ENCODE peak calls at places on chromosomes 12 and 14, in four cellular contexts. One of them, this sample, is unnamed.

GRCh38 chr14:78154827-78155226 is 15.3 kb upstream of the NRXN3 start:
- DNase-seq in stomach: no peak
- DNase-seq in H54: no peak
- DNase-seq in GM12892: no peak
- DNase-seq in this sample: no peak

GRCh38 chr14:103626150-103626850 is 2.7 kb upstream of the KLC1 start:
- DNase-seq in stomach: no peak
- DNase-seq in H54: no peak
- DNase-seq in GM12892: no peak
- DNase-seq in this sample: no peak

GRCh38 chr12:1083888-1084262 is 92.9 kb downstream of the ERC1 start:
- DNase-seq in stomach: no peak
- DNase-seq in H54: no peak
- DNase-seq in GM12892: no peak
- DNase-seq in this sample: no peak

GRCh38 chr12:117919479-117919878 is 49.3 kb downstream of the KSR2 start:
- DNase-seq in stomach: no peak
- DNase-seq in H54: no peak
- DNase-seq in GM12892: no peak
- DNase-seq in this sample: no peak

GRCh38 chr12:30908389-30909087 is 18.0 kb upstream of the TSPAN11 start:
- DNase-seq in stomach: no peak
- DNase-seq in H54: no peak
- DNase-seq in GM12892: no peak
- DNase-seq in this sample: no peak

GRCh38 chr12:25585021-25585523 is 32.0 kb upstream of the LMNTD1 start:
- DNase-seq in stomach: no peak
- DNase-seq in H54: no peak
- DNase-seq in GM12892: no peak
- DNase-seq in this sample: no peak

GRCh38 chr12:85005615-85006014 is 30.5 kb downstream of the TSPAN19 start:
- DNase-seq in stomach: no peak
- DNase-seq in H54: no peak
- DNase-seq in GM12892: no peak
- DNase-seq in this sample: no peak

GRCh38 chr12:123675436-123675835 is 4.5 kb downstream of the TCTN2 start:
- DNase-seq in stomach: no peak
- DNase-seq in H54: no peak
- DNase-seq in GM12892: no peak
- DNase-seq in this sample: no peak

GRCh38 chr14:34232790-34233189 is 229.2 kb downstream of the SPTSSA start:
- DNase-seq in stomach: no peak
- DNase-seq in H54: no peak
- DNase-seq in GM12892: no peak
- DNase-seq in this sample: no peak

GRCh38 chr14:39251547-39251946 is 17.8 kb downstream of the MIA2 start:
- DNase-seq in stomach: no peak
- DNase-seq in H54: no peak
- DNase-seq in GM12892: no peak
- DNase-seq in this sample: no peak

GRCh38 chr12:53219956-53220856 is 11.8 kb downstream of the RARG start:
- DNase-seq in stomach: peak
- DNase-seq in H54: peak
- DNase-seq in GM12892: peak
- DNase-seq in this sample: peak

GRCh38 chr12:53218551-53219114 is 11.6 kb upstream of the ITGB7 start:
- DNase-seq in stomach: no peak
- DNase-seq in H54: no peak
- DNase-seq in GM12892: no peak
- DNase-seq in this sample: no peak

GRCh38 chr12:53220857-53221202 is 11.2 kb downstream of the RARG start:
- DNase-seq in stomach: peak
- DNase-seq in H54: peak
- DNase-seq in GM12892: peak
- DNase-seq in this sample: peak

GRCh38 chr12:53217930-53218307 is 10.9 kb upstream of the ITGB7 start:
- DNase-seq in stomach: no peak
- DNase-seq in H54: no peak
- DNase-seq in GM12892: no peak
- DNase-seq in this sample: no peak

GRCh38 chr12:53219116-53219955 is 12.3 kb upstream of the ITGB7 start:
- DNase-seq in stomach: no peak
- DNase-seq in H54: no peak
- DNase-seq in GM12892: peak
- DNase-seq in this sample: peak
- TF ChIP-seq POLR2A in stomach: no peak
- TF ChIP-seq POLR2A in H54: no peak
- TF ChIP-seq POLR2A in GM12892: no peak
- TF ChIP-seq POLR2A in this sample: peak

GRCh38 chr12:124938606-124939427 is 24.4 kb upstream of the UBC start:
- DNase-seq in stomach: peak
- DNase-seq in H54: no peak
- DNase-seq in GM12892: no peak
- DNase-seq in this sample: no peak

GRCh38 chr12:124939428-124940142 is 25.1 kb upstream of the UBC start:
- DNase-seq in stomach: peak
- DNase-seq in H54: no peak
- DNase-seq in GM12892: no peak
- DNase-seq in this sample: peak

GRCh38 chr12:124941170-124941527 is 26.7 kb upstream of the UBC start:
- DNase-seq in stomach: no peak
- DNase-seq in H54: no peak
- DNase-seq in GM12892: no peak
- DNase-seq in this sample: no peak

GRCh38 chr12:124940143-124940392 is 25.6 kb upstream of the UBC start:
- DNase-seq in stomach: no peak
- DNase-seq in H54: peak
- DNase-seq in GM12892: no peak
- DNase-seq in this sample: no peak

GRCh38 chr12:124940393-124941169 is 26.1 kb upstream of the UBC start:
- DNase-seq in stomach: peak
- DNase-seq in H54: peak
- DNase-seq in GM12892: no peak
- DNase-seq in this sample: peak
- TF ChIP-seq POLR2A in stomach: no peak
- TF ChIP-seq POLR2A in H54: peak
- TF ChIP-seq POLR2A in GM12892: peak
- TF ChIP-seq POLR2A in this sample: peak

DNA sequence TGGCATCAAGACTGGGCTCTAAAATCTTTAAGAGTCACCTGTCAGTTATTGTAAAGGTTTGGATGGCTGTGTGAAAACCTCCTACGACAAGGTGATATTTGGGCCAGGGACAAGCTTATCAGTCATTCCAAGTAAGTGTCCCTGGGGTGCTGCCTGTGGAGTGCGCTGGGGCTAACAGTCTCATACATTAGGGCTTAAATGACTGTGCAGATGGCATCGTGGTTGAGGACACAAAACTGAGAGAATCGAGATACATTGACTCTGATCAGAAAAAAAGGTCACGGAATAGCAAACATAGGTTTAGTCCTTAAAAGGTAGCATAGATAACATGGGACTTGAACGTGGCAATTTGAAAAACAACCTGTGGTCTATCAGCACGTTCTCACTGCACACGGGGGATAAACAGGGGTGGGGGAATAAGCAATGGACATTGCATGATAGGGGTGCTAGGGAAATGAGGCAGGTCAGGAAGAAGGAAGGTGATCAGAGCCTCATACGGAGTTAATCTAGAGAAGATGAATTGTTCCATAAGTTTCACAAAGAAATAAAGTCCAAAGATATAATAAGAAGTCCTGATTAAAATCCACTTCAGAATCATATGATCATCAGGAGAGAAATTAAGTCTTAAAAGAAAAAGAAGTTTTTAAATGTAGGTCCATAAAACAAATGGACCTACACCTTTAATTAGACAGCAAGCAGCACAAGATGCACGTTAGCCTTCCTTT is 100.3 kb downstream of the DAD1 start:
- DNase-seq in stomach: no peak
- DNase-seq in H54: no peak
- DNase-seq in GM12892: no peak
- DNase-seq in this sample: no peak
- TF ChIP-seq POLR2A in stomach: no peak
- TF ChIP-seq POLR2A in H54: no peak
- TF ChIP-seq POLR2A in GM12892: peak
- TF ChIP-seq POLR2A in this sample: no peak

GRCh38 chr12:55847033-55847432 is 4.3 kb upstream of the MMP19 start:
- DNase-seq in stomach: no peak
- DNase-seq in H54: no peak
- DNase-seq in GM12892: no peak
- DNase-seq in this sample: no peak

GRCh38 chr12:55849616-55850015 is 6.9 kb upstream of the MMP19 start:
- DNase-seq in stomach: no peak
- DNase-seq in H54: no peak
- DNase-seq in GM12892: no peak
- DNase-seq in this sample: no peak

GRCh38 chr12:55845785-55846496 is 3.2 kb upstream of the MMP19 start:
- DNase-seq in stomach: no peak
- DNase-seq in H54: no peak
- DNase-seq in GM12892: no peak
- DNase-seq in this sample: no peak

GRCh38 chr12:55845349-55845748 is 2.6 kb upstream of the MMP19 start:
- DNase-seq in stomach: no peak
- DNase-seq in H54: no peak
- DNase-seq in GM12892: no peak
- DNase-seq in this sample: no peak

GRCh38 chr12:55847603-55848329 is 5.0 kb upstream of the MMP19 start:
- DNase-seq in stomach: peak
- DNase-seq in H54: peak
- DNase-seq in GM12892: no peak
- DNase-seq in this sample: peak
- TF ChIP-seq POLR2A in stomach: no peak
- TF ChIP-seq POLR2A in H54: peak
- TF ChIP-seq POLR2A in GM12892: no peak
- TF ChIP-seq POLR2A in this sample: no peak

GRCh38 chr12:3040026-3040656 is 37.0 kb upstream of the TSPAN9 start:
- DNase-seq in stomach: no peak
- DNase-seq in H54: no peak
- DNase-seq in GM12892: no peak
- DNase-seq in this sample: no peak

GRCh38 chr12:3036901-3037600 is 40.1 kb upstream of the TSPAN9 start:
- DNase-seq in stomach: no peak
- DNase-seq in H54: no peak
- DNase-seq in GM12892: no peak
- DNase-seq in this sample: no peak

GRCh38 chr12:3038166-3038565 is 39.0 kb upstream of the TSPAN9 start:
- DNase-seq in stomach: no peak
- DNase-seq in H54: no peak
- DNase-seq in GM12892: no peak
- DNase-seq in this sample: no peak

GRCh38 chr12:3040663-3041544 is 36.3 kb upstream of the TSPAN9 start:
- DNase-seq in stomach: no peak
- DNase-seq in H54: no peak
- DNase-seq in GM12892: no peak
- DNase-seq in this sample: no peak

GRCh38 chr12:3038931-3039510 is 38.2 kb upstream of the TSPAN9 start:
- DNase-seq in stomach: no peak
- DNase-seq in H54: no peak
- DNase-seq in GM12892: no peak
- DNase-seq in this sample: no peak
- TF ChIP-seq POLR2A in stomach: no peak
- TF ChIP-seq POLR2A in H54: no peak
- TF ChIP-seq POLR2A in GM12892: no peak
- TF ChIP-seq POLR2A in this sample: no peak

GRCh38 chr12:49336645-49337584 is at the start of gene C1QL4:
- DNase-seq in stomach: peak
- DNase-seq in H54: peak
- DNase-seq in GM12892: peak
- DNase-seq in this sample: peak
- TF ChIP-seq POLR2A in stomach: no peak
- TF ChIP-seq POLR2A in H54: no peak
- TF ChIP-seq POLR2A in GM12892: no peak
- TF ChIP-seq POLR2A in this sample: peak

GRCh38 chr14:67385618-67386017 is 25.5 kb downstream of the EIF2S1 start:
- DNase-seq in stomach: no peak
- DNase-seq in H54: no peak
- DNase-seq in GM12892: no peak
- DNase-seq in this sample: no peak

GRCh38 chr14:67390135-67390534 is 21.8 kb downstream of the PLEK2 start:
- DNase-seq in stomach: no peak
- DNase-seq in H54: no peak
- DNase-seq in GM12892: no peak
- DNase-seq in this sample: no peak

GRCh38 chr14:67389261-67389660 is 22.7 kb downstream of the PLEK2 start:
- DNase-seq in stomach: no peak
- DNase-seq in H54: no peak
- DNase-seq in GM12892: no peak
- DNase-seq in this sample: no peak

GRCh38 chr14:67387195-67387594 is 24.8 kb downstream of the PLEK2 start:
- DNase-seq in stomach: no peak
- DNase-seq in H54: no peak
- DNase-seq in GM12892: no peak
- DNase-seq in this sample: no peak

GRCh38 chr14:67385120-67385519 is 25.0 kb downstream of the EIF2S1 start:
- DNase-seq in stomach: no peak
- DNase-seq in H54: no peak
- DNase-seq in GM12892: no peak
- DNase-seq in this sample: no peak
- TF ChIP-seq POLR2A in stomach: no peak
- TF ChIP-seq POLR2A in H54: no peak
- TF ChIP-seq POLR2A in GM12892: no peak
- TF ChIP-seq POLR2A in this sample: no peak

GRCh38 chr12:53049582-53050318 is at the start of gene TNS2:
- DNase-seq in stomach: peak
- DNase-seq in H54: peak
- DNase-seq in GM12892: peak
- DNase-seq in this sample: peak
- TF ChIP-seq POLR2A in stomach: no peak
- TF ChIP-seq POLR2A in H54: peak
- TF ChIP-seq POLR2A in GM12892: no peak
- TF ChIP-seq POLR2A in this sample: peak

GRCh38 chr12:3752741-3753486 is at the start of gene CRACR2A:
- DNase-seq in stomach: peak
- DNase-seq in H54: no peak
- DNase-seq in GM12892: peak
- DNase-seq in this sample: peak
- TF ChIP-seq POLR2A in stomach: no peak
- TF ChIP-seq POLR2A in H54: no peak
- TF ChIP-seq POLR2A in GM12892: peak
- TF ChIP-seq POLR2A in this sample: no peak

This sample was measured in A549.